ENCODE peak calls at places on chromosome 4, in ten cellular contexts. One of them, this sample, is unnamed.

GRCh38 chr4:8537041-8537461 is 43.1 kb upstream of the GPR78 start:
- DNase-seq in uterus: peak; percentile 59
- DNase-seq in prostate gland: peak; percentile 71
- DNase-seq in sigmoid colon: peak; percentile 85
- DNase-seq in left lung: peak; percentile 71
- DNase-seq in stomach: peak; percentile 80
- DNase-seq in AG04450: peak; percentile 76
- DNase-seq in tibial nerve: peak; percentile 76
- DNase-seq in psoas muscle: peak; percentile 56
- DNase-seq in kidney: no peak
- DNase-seq in this sample: peak; percentile 87

GRCh38 chr4:147428583-147428982 is 52.3 kb upstream of the EDNRA start:
- DNase-seq in sigmoid colon: no peak
- DNase-seq in prostate gland: no peak
- DNase-seq in stomach: no peak
- DNase-seq in tibial nerve: no peak
- DNase-seq in psoas muscle: no peak
- DNase-seq in left lung: no peak
- DNase-seq in AG04450: no peak
- DNase-seq in uterus: no peak
- DNase-seq in kidney: no peak
- DNase-seq in this sample: no peak

GRCh38 chr4:32689520-32689919 is 1969.4 kb downstream of the PCDH7 start:
- DNase-seq in tibial nerve: no peak
- DNase-seq in psoas muscle: no peak
- DNase-seq in uterus: no peak
- DNase-seq in stomach: no peak
- DNase-seq in prostate gland: no peak
- DNase-seq in AG04450: no peak
- DNase-seq in left lung: no peak
- DNase-seq in kidney: no peak
- DNase-seq in sigmoid colon: no peak
- DNase-seq in this sample: no peak

GRCh38 chr4:4625488-4625887 is 83.6 kb upstream of the STX18 start:
- DNase-seq in left lung: no peak
- DNase-seq in AG04450: peak; percentile 29
- DNase-seq in tibial nerve: no peak
- DNase-seq in prostate gland: no peak
- DNase-seq in sigmoid colon: no peak
- DNase-seq in stomach: no peak
- DNase-seq in kidney: no peak
- DNase-seq in psoas muscle: no peak
- DNase-seq in uterus: no peak
- DNase-seq in this sample: no peak

GRCh38 chr4:34108456-34108855 is 2135.9 kb downstream of the ARAP2 start:
- DNase-seq in uterus: no peak
- DNase-seq in stomach: no peak
- DNase-seq in tibial nerve: no peak
- DNase-seq in psoas muscle: no peak
- DNase-seq in left lung: no peak
- DNase-seq in sigmoid colon: no peak
- DNase-seq in kidney: no peak
- DNase-seq in AG04450: no peak
- DNase-seq in prostate gland: no peak
- DNase-seq in this sample: no peak

GRCh38 chr4:182144621-182145359 is 98.4 kb upstream of the TENM3 start:
- DNase-seq in prostate gland: no peak
- DNase-seq in psoas muscle: no peak
- DNase-seq in kidney: peak; percentile 76
- DNase-seq in sigmoid colon: no peak
- DNase-seq in uterus: peak; percentile 13
- DNase-seq in AG04450: no peak
- DNase-seq in left lung: no peak
- DNase-seq in stomach: no peak
- DNase-seq in tibial nerve: no peak
- DNase-seq in this sample: no peak

GRCh38 chr4:16117164-16117563 is 33.3 kb upstream of the PROM1 start:
- DNase-seq in prostate gland: no peak
- DNase-seq in sigmoid colon: no peak
- DNase-seq in AG04450: no peak
- DNase-seq in psoas muscle: no peak
- DNase-seq in uterus: no peak
- DNase-seq in tibial nerve: no peak
- DNase-seq in kidney: no peak
- DNase-seq in left lung: no peak
- DNase-seq in stomach: no peak
- DNase-seq in this sample: no peak

GRCh38 chr4:62449538-62449937 is 1249.4 kb downstream of the ADGRL3 start:
- DNase-seq in prostate gland: no peak
- DNase-seq in AG04450: no peak
- DNase-seq in left lung: no peak
- DNase-seq in uterus: no peak
- DNase-seq in stomach: no peak
- DNase-seq in kidney: no peak
- DNase-seq in sigmoid colon: no peak
- DNase-seq in psoas muscle: no peak
- DNase-seq in tibial nerve: no peak
- DNase-seq in this sample: no peak

DNA sequence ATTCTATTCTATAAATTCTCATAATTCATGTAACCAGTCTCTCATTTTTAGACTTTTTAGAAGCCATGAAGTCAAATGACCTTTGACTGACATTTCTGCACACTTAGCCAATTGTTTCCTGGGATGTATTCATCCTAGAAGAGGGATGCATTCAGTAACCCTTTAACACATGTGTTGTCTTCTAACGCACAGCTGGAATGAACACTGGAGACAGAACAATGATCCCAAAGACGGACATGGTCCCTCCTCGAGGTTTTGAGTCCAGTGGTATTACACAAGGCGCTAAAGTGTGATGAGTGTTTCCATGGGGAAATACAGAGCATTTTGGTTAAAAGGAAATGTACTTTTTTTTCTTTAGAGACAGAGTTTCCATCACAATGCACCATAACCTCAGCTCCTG is 39.8 kb upstream of the CLDN24 start:
- DNase-seq in uterus: no peak
- DNase-seq in stomach: no peak
- DNase-seq in tibial nerve: no peak
- DNase-seq in prostate gland: no peak
- DNase-seq in kidney: no peak
- DNase-seq in psoas muscle: no peak
- DNase-seq in AG04450: no peak
- DNase-seq in left lung: no peak
- DNase-seq in sigmoid colon: no peak
- DNase-seq in this sample: no peak
- H3K27ac ChIP-seq in uterus: no peak overlapping the region
- H3K27ac ChIP-seq in stomach: no peak overlapping the region
- H3K27ac ChIP-seq in tibial nerve: no peak overlapping the region
- H3K27ac ChIP-seq in prostate gland: no peak overlapping the region
- H3K27ac ChIP-seq in kidney: no peak overlapping the region
- H3K27ac ChIP-seq in psoas muscle: no peak overlapping the region
- H3K27ac ChIP-seq in AG04450: no peak overlapping the region
- H3K27ac ChIP-seq in left lung: no peak overlapping the region
- H3K27ac ChIP-seq in sigmoid colon: no peak overlapping the region
- H3K27ac ChIP-seq in this sample: no peak overlapping the region

GRCh38 chr4:105433421-105433820 is 40.4 kb downstream of the PPA2 start:
- DNase-seq in uterus: no peak
- DNase-seq in sigmoid colon: no peak
- DNase-seq in prostate gland: no peak
- DNase-seq in AG04450: no peak
- DNase-seq in left lung: no peak
- DNase-seq in kidney: no peak
- DNase-seq in stomach: no peak
- DNase-seq in tibial nerve: no peak
- DNase-seq in psoas muscle: no peak
- DNase-seq in this sample: no peak

GRCh38 chr4:105434940-105435339 is 38.9 kb downstream of the PPA2 start:
- DNase-seq in uterus: no peak
- DNase-seq in left lung: no peak
- DNase-seq in psoas muscle: no peak
- DNase-seq in prostate gland: no peak
- DNase-seq in sigmoid colon: no peak
- DNase-seq in tibial nerve: no peak
- DNase-seq in kidney: no peak
- DNase-seq in stomach: no peak
- DNase-seq in AG04450: no peak
- DNase-seq in this sample: no peak

GRCh38 chr4:105436414-105436813 is 37.4 kb downstream of the PPA2 start:
- DNase-seq in sigmoid colon: no peak
- DNase-seq in psoas muscle: no peak
- DNase-seq in tibial nerve: no peak
- DNase-seq in left lung: no peak
- DNase-seq in AG04450: no peak
- DNase-seq in uterus: no peak
- DNase-seq in prostate gland: no peak
- DNase-seq in kidney: no peak
- DNase-seq in stomach: no peak
- DNase-seq in this sample: no peak

DNA sequence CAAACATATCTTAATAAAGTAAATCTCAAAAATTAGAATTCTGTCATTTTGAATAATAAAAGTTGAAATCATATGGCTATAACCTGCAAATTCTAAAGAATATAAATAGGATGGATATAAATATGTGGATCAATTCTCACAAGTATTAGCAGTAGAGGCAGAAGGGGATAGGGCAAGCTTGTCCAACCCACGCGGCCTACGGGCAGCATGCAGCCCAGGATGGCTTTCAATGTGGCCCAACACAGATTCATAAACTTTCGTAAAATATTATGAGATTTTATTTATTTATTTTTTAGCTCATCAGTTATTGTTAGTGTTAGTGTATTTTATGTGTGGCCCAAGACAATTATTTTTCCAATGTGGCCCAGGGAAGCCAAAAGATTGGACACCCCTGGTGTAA is 41.4 kb downstream of the PPA2 start:
- DNase-seq in kidney: no peak
- DNase-seq in prostate gland: no peak
- DNase-seq in sigmoid colon: no peak
- DNase-seq in stomach: no peak
- DNase-seq in tibial nerve: no peak
- DNase-seq in left lung: no peak
- DNase-seq in uterus: no peak
- DNase-seq in AG04450: no peak
- DNase-seq in psoas muscle: no peak
- DNase-seq in this sample: no peak
- H3K27ac ChIP-seq in kidney: no peak overlapping the region
- H3K27ac ChIP-seq in prostate gland: no peak overlapping the region
- H3K27ac ChIP-seq in sigmoid colon: no peak overlapping the region
- H3K27ac ChIP-seq in stomach: no peak overlapping the region
- H3K27ac ChIP-seq in tibial nerve: no peak overlapping the region
- H3K27ac ChIP-seq in left lung: no peak overlapping the region
- H3K27ac ChIP-seq in uterus: no peak overlapping the region
- H3K27ac ChIP-seq in AG04450: no peak overlapping the region
- H3K27ac ChIP-seq in psoas muscle: no peak overlapping the region
- H3K27ac ChIP-seq in this sample: no peak overlapping the region

GRCh38 chr4:38003102-38003501 is 42.9 kb downstream of the PTTG2 start:
- DNase-seq in kidney: no peak
- DNase-seq in prostate gland: no peak
- DNase-seq in sigmoid colon: no peak
- DNase-seq in tibial nerve: no peak
- DNase-seq in psoas muscle: no peak
- DNase-seq in uterus: no peak
- DNase-seq in left lung: no peak
- DNase-seq in stomach: no peak
- DNase-seq in AG04450: no peak
- DNase-seq in this sample: no peak

GRCh38 chr4:38002451-38003071 is 42.4 kb downstream of the PTTG2 start:
- DNase-seq in prostate gland: no peak
- DNase-seq in tibial nerve: no peak
- DNase-seq in left lung: no peak
- DNase-seq in AG04450: no peak
- DNase-seq in uterus: no peak
- DNase-seq in kidney: no peak
- DNase-seq in sigmoid colon: no peak
- DNase-seq in psoas muscle: no peak
- DNase-seq in stomach: no peak
- DNase-seq in this sample: no peak

GRCh38 chr4:38004887-38005286 is 44.7 kb downstream of the PTTG2 start:
- DNase-seq in psoas muscle: no peak
- DNase-seq in left lung: no peak
- DNase-seq in prostate gland: no peak
- DNase-seq in AG04450: no peak
- DNase-seq in uterus: peak; percentile 54
- DNase-seq in sigmoid colon: no peak
- DNase-seq in stomach: no peak
- DNase-seq in tibial nerve: no peak
- DNase-seq in kidney: no peak
- DNase-seq in this sample: no peak

GRCh38 chr4:38004062-38004461 is 43.9 kb downstream of the PTTG2 start:
- DNase-seq in kidney: no peak
- DNase-seq in tibial nerve: no peak
- DNase-seq in left lung: no peak
- DNase-seq in psoas muscle: no peak
- DNase-seq in sigmoid colon: no peak
- DNase-seq in AG04450: no peak
- DNase-seq in stomach: no peak
- DNase-seq in uterus: no peak
- DNase-seq in prostate gland: no peak
- DNase-seq in this sample: no peak

DNA sequence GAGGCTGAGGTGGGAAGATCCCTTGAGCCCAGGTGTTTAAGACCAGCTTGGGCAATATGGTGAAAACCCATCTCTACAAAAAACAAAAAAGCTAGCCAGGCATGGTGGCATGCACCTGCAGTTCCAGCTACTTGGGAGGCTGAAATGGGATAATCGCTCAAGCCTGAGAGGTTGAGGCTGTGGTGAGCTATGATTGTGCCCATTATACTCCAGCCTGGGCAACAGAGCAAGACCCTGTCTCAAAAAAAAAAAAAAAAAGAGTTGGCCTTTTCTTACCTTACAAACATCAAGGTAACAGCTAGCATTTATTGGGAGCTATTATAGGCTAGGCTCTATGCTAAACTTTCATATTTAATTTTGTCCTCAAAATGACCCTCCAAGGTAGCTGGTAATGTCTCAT is 43.4 kb downstream of the PTTG2 start:
- DNase-seq in tibial nerve: no peak
- DNase-seq in uterus: no peak
- DNase-seq in prostate gland: no peak
- DNase-seq in AG04450: no peak
- DNase-seq in sigmoid colon: no peak
- DNase-seq in left lung: no peak
- DNase-seq in kidney: no peak
- DNase-seq in psoas muscle: no peak
- DNase-seq in stomach: no peak
- DNase-seq in this sample: no peak
- H3K27ac ChIP-seq in tibial nerve: no peak overlapping the region
- H3K27ac ChIP-seq in uterus: peak overlapping the region; percentile 91
- H3K27ac ChIP-seq in prostate gland: peak overlapping the region; percentile 73
- H3K27ac ChIP-seq in AG04450: no peak overlapping the region
- H3K27ac ChIP-seq in sigmoid colon: peak overlapping the region; percentile 70
- H3K27ac ChIP-seq in left lung: no peak overlapping the region
- H3K27ac ChIP-seq in kidney: peak overlapping the region; percentile 11
- H3K27ac ChIP-seq in psoas muscle: no peak overlapping the region
- H3K27ac ChIP-seq in stomach: no peak overlapping the region
- H3K27ac ChIP-seq in this sample: no peak overlapping the region

DNA sequence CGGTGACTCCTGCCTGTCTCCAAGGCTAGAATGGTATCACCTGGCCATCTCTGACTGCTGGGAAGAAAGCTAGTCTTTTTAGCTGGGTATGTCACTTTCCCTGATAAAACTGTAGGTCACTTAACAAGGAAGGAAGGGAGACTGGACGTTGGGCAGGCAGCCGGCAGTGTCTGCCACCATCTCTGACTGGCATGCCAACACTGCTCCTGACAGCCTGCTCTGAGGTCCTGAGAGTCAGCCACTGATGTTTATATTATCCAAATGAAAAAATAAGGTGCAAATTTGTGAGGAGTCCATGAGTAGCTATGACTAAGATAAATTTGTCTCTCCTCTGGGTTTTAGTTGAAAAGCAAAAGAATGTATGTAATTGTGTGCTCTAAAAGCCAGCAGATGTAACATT is 77.2 kb downstream of the SNX25 start:
- DNase-seq in stomach: no peak
- DNase-seq in psoas muscle: no peak
- DNase-seq in prostate gland: no peak
- DNase-seq in sigmoid colon: no peak
- DNase-seq in AG04450: no peak
- DNase-seq in tibial nerve: no peak
- DNase-seq in uterus: no peak
- DNase-seq in left lung: no peak
- DNase-seq in kidney: no peak
- DNase-seq in this sample: no peak
- H3K27ac ChIP-seq in stomach: no peak overlapping the region
- H3K27ac ChIP-seq in psoas muscle: no peak overlapping the region
- H3K27ac ChIP-seq in prostate gland: no peak overlapping the region
- H3K27ac ChIP-seq in sigmoid colon: no peak overlapping the region
- H3K27ac ChIP-seq in AG04450: no peak overlapping the region
- H3K27ac ChIP-seq in tibial nerve: no peak overlapping the region
- H3K27ac ChIP-seq in uterus: no peak overlapping the region
- H3K27ac ChIP-seq in left lung: peak overlapping the region; percentile 20
- H3K27ac ChIP-seq in kidney: no peak overlapping the region
- H3K27ac ChIP-seq in this sample: no peak overlapping the region

This sample was measured in body of pancreas.